ENCODE peak calls at places on chromosomes 13 and 19, in seven cellular contexts. One of them, this sample, is unnamed.

GRCh38 chr19:3479177-3479818 is 1.0 kb downstream of the SMIM24 start:
- DNase-seq in psoas muscle: no peak
- DNase-seq in fibroblast of lung: no peak
- DNase-seq in AG09309: no peak
- DNase-seq in neural progenitor cell: peak
- DNase-seq in epithelial cell of esophagus: no peak
- DNase-seq in choroid plexus epithelial cell: no peak
- DNase-seq in this sample: no peak

GRCh38 chr19:39498262-39499081 is at the start of gene DLL3:
- DNase-seq in choroid plexus epithelial cell: peak
- DNase-seq in psoas muscle: no peak
- DNase-seq in AG09309: no peak
- DNase-seq in neural progenitor cell: peak
- DNase-seq in epithelial cell of esophagus: peak
- DNase-seq in fibroblast of lung: no peak
- DNase-seq in this sample: no peak

GRCh38 chr13:21014666-21015170 is 46.7 kb downstream of the LATS2 start:
- DNase-seq in fibroblast of lung: peak
- DNase-seq in epithelial cell of esophagus: peak
- DNase-seq in psoas muscle: peak
- DNase-seq in choroid plexus epithelial cell: peak
- DNase-seq in AG09309: peak
- DNase-seq in neural progenitor cell: no peak
- DNase-seq in this sample: peak

GRCh38 chr13:42381165-42381425 is 109.1 kb downstream of the AKAP11 start:
- DNase-seq in psoas muscle: no peak
- DNase-seq in neural progenitor cell: no peak
- DNase-seq in choroid plexus epithelial cell: no peak
- DNase-seq in epithelial cell of esophagus: no peak
- DNase-seq in fibroblast of lung: no peak
- DNase-seq in AG09309: no peak
- DNase-seq in this sample: no peak

GRCh38 chr13:60392136-60392535 is 4.9 kb upstream of the TDRD3 start:
- DNase-seq in choroid plexus epithelial cell: no peak
- DNase-seq in neural progenitor cell: no peak
- DNase-seq in fibroblast of lung: no peak
- DNase-seq in psoas muscle: no peak
- DNase-seq in epithelial cell of esophagus: no peak
- DNase-seq in AG09309: no peak
- DNase-seq in this sample: no peak

GRCh38 chr19:13842294-13843103 is 34.4 kb upstream of the NANOS3 start:
- DNase-seq in AG09309: no peak
- DNase-seq in epithelial cell of esophagus: peak
- DNase-seq in fibroblast of lung: peak
- DNase-seq in psoas muscle: peak
- DNase-seq in choroid plexus epithelial cell: peak
- DNase-seq in neural progenitor cell: peak
- DNase-seq in this sample: peak

GRCh38 chr19:42363614-42364346 is 26.3 kb downstream of the CNFN start:
- DNase-seq in fibroblast of lung: no peak
- DNase-seq in neural progenitor cell: no peak
- DNase-seq in choroid plexus epithelial cell: no peak
- DNase-seq in AG09309: no peak
- DNase-seq in psoas muscle: no peak
- DNase-seq in epithelial cell of esophagus: no peak
- DNase-seq in this sample: no peak

GRCh38 chr19:46659151-46660007 is 1.6 kb downstream of the DACT3 start:
- DNase-seq in fibroblast of lung: no peak
- DNase-seq in choroid plexus epithelial cell: no peak
- DNase-seq in epithelial cell of esophagus: no peak
- DNase-seq in AG09309: no peak
- DNase-seq in psoas muscle: no peak
- DNase-seq in neural progenitor cell: peak
- DNase-seq in this sample: no peak

GRCh38 chr19:31501427-31502195 is 152.4 kb upstream of the TSHZ3 start:
- DNase-seq in fibroblast of lung: no peak
- DNase-seq in AG09309: no peak
- DNase-seq in neural progenitor cell: no peak
- DNase-seq in choroid plexus epithelial cell: no peak
- DNase-seq in psoas muscle: no peak
- DNase-seq in epithelial cell of esophagus: no peak
- DNase-seq in this sample: no peak

GRCh38 chr13:33497146-33497845 is 211.7 kb upstream of the STARD13 start:
- DNase-seq in AG09309: no peak
- DNase-seq in choroid plexus epithelial cell: peak
- DNase-seq in fibroblast of lung: peak
- DNase-seq in neural progenitor cell: no peak
- DNase-seq in epithelial cell of esophagus: peak
- DNase-seq in psoas muscle: no peak
- DNase-seq in this sample: peak

GRCh38 chr13:106752584-106753202 is 184.8 kb upstream of the ARGLU1 start:
- DNase-seq in epithelial cell of esophagus: no peak
- DNase-seq in choroid plexus epithelial cell: no peak
- DNase-seq in fibroblast of lung: no peak
- DNase-seq in AG09309: no peak
- DNase-seq in neural progenitor cell: peak
- DNase-seq in psoas muscle: no peak
- DNase-seq in this sample: no peak

GRCh38 chr13:19183676-19184075 is 2.1 kb upstream of the TUBA3C start:
- DNase-seq in epithelial cell of esophagus: no peak
- DNase-seq in neural progenitor cell: no peak
- DNase-seq in fibroblast of lung: no peak
- DNase-seq in AG09309: no peak
- DNase-seq in psoas muscle: no peak
- DNase-seq in choroid plexus epithelial cell: no peak
- DNase-seq in this sample: no peak

GRCh38 chr13:25384747-25385270 is 13.0 kb downstream of the ATP8A2 start:
- DNase-seq in choroid plexus epithelial cell: peak
- DNase-seq in AG09309: no peak
- DNase-seq in fibroblast of lung: no peak
- DNase-seq in epithelial cell of esophagus: no peak
- DNase-seq in psoas muscle: no peak
- DNase-seq in neural progenitor cell: no peak
- DNase-seq in this sample: no peak

GRCh38 chr13:82772802-82773201 is 1109.5 kb downstream of the SLITRK1 start:
- DNase-seq in epithelial cell of esophagus: peak
- DNase-seq in AG09309: no peak
- DNase-seq in psoas muscle: no peak
- DNase-seq in choroid plexus epithelial cell: peak
- DNase-seq in fibroblast of lung: peak
- DNase-seq in neural progenitor cell: no peak
- DNase-seq in this sample: peak

GRCh38 chr19:45362291-45362690 is 8.1 kb downstream of the ERCC2 start:
- DNase-seq in neural progenitor cell: no peak
- DNase-seq in fibroblast of lung: no peak
- DNase-seq in psoas muscle: no peak
- DNase-seq in epithelial cell of esophagus: no peak
- DNase-seq in AG09309: no peak
- DNase-seq in choroid plexus epithelial cell: no peak
- DNase-seq in this sample: no peak

GRCh38 chr13:99419591-99420243 is 81.6 kb upstream of the TM9SF2 start:
- DNase-seq in AG09309: no peak
- DNase-seq in neural progenitor cell: no peak
- DNase-seq in choroid plexus epithelial cell: no peak
- DNase-seq in psoas muscle: no peak
- DNase-seq in epithelial cell of esophagus: no peak
- DNase-seq in fibroblast of lung: no peak
- DNase-seq in this sample: no peak

GRCh38 chr13:99421271-99421670 is 80.0 kb upstream of the TM9SF2 start:
- DNase-seq in choroid plexus epithelial cell: no peak
- DNase-seq in epithelial cell of esophagus: no peak
- DNase-seq in AG09309: no peak
- DNase-seq in fibroblast of lung: no peak
- DNase-seq in neural progenitor cell: no peak
- DNase-seq in psoas muscle: no peak
- DNase-seq in this sample: no peak

GRCh38 chr13:99418663-99419140 is 82.6 kb upstream of the TM9SF2 start:
- DNase-seq in fibroblast of lung: no peak
- DNase-seq in AG09309: no peak
- DNase-seq in psoas muscle: no peak
- DNase-seq in choroid plexus epithelial cell: no peak
- DNase-seq in neural progenitor cell: no peak
- DNase-seq in epithelial cell of esophagus: no peak
- DNase-seq in this sample: no peak

GRCh38 chr13:99422556-99423220 is 78.6 kb upstream of the TM9SF2 start:
- DNase-seq in choroid plexus epithelial cell: no peak
- DNase-seq in fibroblast of lung: no peak
- DNase-seq in neural progenitor cell: no peak
- DNase-seq in psoas muscle: no peak
- DNase-seq in epithelial cell of esophagus: no peak
- DNase-seq in AG09309: no peak
- DNase-seq in this sample: no peak

DNA sequence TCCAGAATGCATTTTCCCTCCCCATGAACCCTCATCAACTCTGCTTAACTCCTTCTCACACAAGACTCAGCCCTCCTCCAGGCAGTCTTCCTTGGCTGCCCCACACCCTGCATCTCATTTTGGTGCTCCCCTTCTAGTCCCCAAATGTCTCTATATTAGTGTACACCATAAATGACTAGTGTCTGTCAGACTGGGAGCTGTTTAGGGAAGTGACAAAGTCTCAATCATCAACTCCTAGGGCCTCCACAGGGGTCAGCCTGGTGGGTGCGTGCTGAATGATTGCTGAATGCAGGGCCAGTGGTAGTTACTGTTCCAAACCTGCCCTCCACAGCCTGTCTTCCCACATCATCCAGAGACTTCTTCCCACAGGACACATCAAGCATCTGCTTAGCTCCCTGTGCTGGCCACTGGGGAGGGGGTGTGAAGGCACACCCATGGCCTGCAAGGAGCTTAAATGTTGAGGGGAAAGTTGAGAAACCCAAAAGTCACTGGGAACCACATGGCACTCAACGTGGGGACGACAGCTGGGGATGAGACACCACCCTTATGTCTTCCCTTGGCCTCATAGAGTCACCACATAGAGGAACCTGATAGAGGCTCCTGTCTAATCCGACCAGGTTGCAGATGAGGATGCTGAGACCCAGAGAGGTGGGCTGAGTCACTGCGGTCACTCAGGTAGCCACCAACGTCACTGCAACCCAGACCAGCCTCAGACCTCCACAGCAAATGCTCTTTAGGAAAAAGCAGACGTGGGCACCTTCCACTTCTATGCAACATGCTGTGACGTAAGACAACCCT is 79.3 kb upstream of the TM9SF2 start:
- DNase-seq in AG09309: no peak
- DNase-seq in fibroblast of lung: no peak
- DNase-seq in neural progenitor cell: no peak
- DNase-seq in choroid plexus epithelial cell: no peak
- DNase-seq in psoas muscle: no peak
- DNase-seq in epithelial cell of esophagus: no peak
- DNase-seq in this sample: no peak
- H3K4me3 ChIP-seq in AG09309: no peak
- H3K4me3 ChIP-seq in fibroblast of lung: no peak
- H3K4me3 ChIP-seq in neural progenitor cell: no peak
- H3K4me3 ChIP-seq in choroid plexus epithelial cell: no peak
- H3K4me3 ChIP-seq in psoas muscle: no peak
- H3K4me3 ChIP-seq in epithelial cell of esophagus: no peak
- H3K4me3 ChIP-seq in this sample: no peak

DNA sequence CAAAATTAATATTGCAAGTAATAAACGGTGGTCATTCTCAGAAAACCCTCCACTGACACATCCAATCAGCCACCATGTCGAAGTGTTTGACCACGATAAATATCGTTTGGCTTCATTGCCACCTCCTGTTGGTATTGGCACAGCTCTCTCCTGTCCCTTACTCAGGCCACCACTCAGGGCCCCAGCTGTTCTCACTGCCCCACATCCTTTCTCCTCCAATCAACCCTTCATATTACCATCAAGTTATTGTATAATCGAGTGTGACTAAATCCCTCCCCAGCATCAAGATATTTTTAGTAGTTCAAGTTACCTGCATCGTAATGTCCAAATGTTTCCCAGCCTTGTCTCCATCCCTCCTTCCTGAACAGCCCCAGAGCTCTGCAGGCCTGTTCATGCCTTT is 50.4 kb downstream of the SACS start:
- DNase-seq in psoas muscle: no peak
- DNase-seq in choroid plexus epithelial cell: no peak
- DNase-seq in neural progenitor cell: no peak
- DNase-seq in fibroblast of lung: no peak
- DNase-seq in epithelial cell of esophagus: no peak
- DNase-seq in AG09309: no peak
- DNase-seq in this sample: no peak
- TF ChIP-seq CTCF in psoas muscle: no peak
- TF ChIP-seq CTCF in choroid plexus epithelial cell: no peak
- TF ChIP-seq CTCF in neural progenitor cell: no peak
- TF ChIP-seq CTCF in fibroblast of lung: no peak
- TF ChIP-seq CTCF in epithelial cell of esophagus: no peak
- TF ChIP-seq CTCF in AG09309: no peak
- TF ChIP-seq CTCF in this sample: no peak

GRCh38 chr19:1646931-1647663 is 5.3 kb downstream of the TCF3 start:
- DNase-seq in neural progenitor cell: no peak
- DNase-seq in AG09309: no peak
- DNase-seq in fibroblast of lung: no peak
- DNase-seq in choroid plexus epithelial cell: no peak
- DNase-seq in psoas muscle: no peak
- DNase-seq in epithelial cell of esophagus: no peak
- DNase-seq in this sample: no peak

GRCh38 chr19:1648156-1648925 is 4.1 kb downstream of the TCF3 start:
- DNase-seq in AG09309: no peak
- DNase-seq in choroid plexus epithelial cell: no peak
- DNase-seq in neural progenitor cell: no peak
- DNase-seq in psoas muscle: no peak
- DNase-seq in epithelial cell of esophagus: no peak
- DNase-seq in fibroblast of lung: no peak
- DNase-seq in this sample: no peak

GRCh38 chr19:1647664-1648155 is 4.7 kb downstream of the TCF3 start:
- DNase-seq in AG09309: no peak
- DNase-seq in neural progenitor cell: no peak
- DNase-seq in psoas muscle: no peak
- DNase-seq in fibroblast of lung: no peak
- DNase-seq in epithelial cell of esophagus: no peak
- DNase-seq in choroid plexus epithelial cell: no peak
- DNase-seq in this sample: no peak

GRCh38 chr19:1645299-1645698 is 7.1 kb downstream of the TCF3 start:
- DNase-seq in fibroblast of lung: no peak
- DNase-seq in epithelial cell of esophagus: no peak
- DNase-seq in AG09309: no peak
- DNase-seq in psoas muscle: no peak
- DNase-seq in choroid plexus epithelial cell: no peak
- DNase-seq in neural progenitor cell: no peak
- DNase-seq in this sample: no peak

GRCh38 chr19:1646149-1646930 is 6.1 kb downstream of the TCF3 start:
- DNase-seq in AG09309: no peak
- DNase-seq in psoas muscle: no peak
- DNase-seq in epithelial cell of esophagus: no peak
- DNase-seq in choroid plexus epithelial cell: no peak
- DNase-seq in fibroblast of lung: no peak
- DNase-seq in neural progenitor cell: no peak
- DNase-seq in this sample: no peak
- H3K4me3 ChIP-seq in AG09309: no peak
- H3K4me3 ChIP-seq in psoas muscle: no peak
- H3K4me3 ChIP-seq in epithelial cell of esophagus: no peak
- H3K4me3 ChIP-seq in choroid plexus epithelial cell: no peak
- H3K4me3 ChIP-seq in fibroblast of lung: no peak
- H3K4me3 ChIP-seq in neural progenitor cell: no peak
- H3K4me3 ChIP-seq in this sample: no peak

DNA sequence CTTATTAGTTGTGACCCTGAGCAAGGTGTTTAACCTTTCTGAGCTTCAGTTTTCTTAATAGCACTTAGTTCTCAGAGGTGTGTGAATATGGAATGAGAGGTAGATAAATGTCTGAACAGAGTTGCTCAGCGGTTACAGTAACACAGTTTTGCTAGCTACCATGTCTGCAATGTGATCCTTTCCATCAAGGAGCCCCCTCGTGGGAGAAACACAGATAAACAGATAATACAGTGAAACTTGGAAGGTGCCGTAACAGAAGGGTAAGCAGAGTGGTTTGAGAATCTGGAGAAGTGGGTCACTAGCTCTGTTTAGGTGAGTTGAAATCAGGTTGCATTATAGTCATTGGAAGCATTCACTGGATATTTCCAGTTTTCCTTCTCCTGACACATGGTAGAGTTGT is 38.9 kb downstream of the IRS2 start:
- DNase-seq in fibroblast of lung: no peak
- DNase-seq in epithelial cell of esophagus: peak
- DNase-seq in neural progenitor cell: no peak
- DNase-seq in choroid plexus epithelial cell: peak
- DNase-seq in AG09309: no peak
- DNase-seq in psoas muscle: no peak
- DNase-seq in this sample: no peak
- TF ChIP-seq CTCF in fibroblast of lung: peak
- TF ChIP-seq CTCF in epithelial cell of esophagus: peak
- TF ChIP-seq CTCF in neural progenitor cell: no peak
- TF ChIP-seq CTCF in choroid plexus epithelial cell: peak
- TF ChIP-seq CTCF in AG09309: peak
- TF ChIP-seq CTCF in psoas muscle: no peak
- TF ChIP-seq CTCF in this sample: peak

This sample was measured in astrocyte of the spinal cord.